ENCODE peak calls at places on chromosomes 4 and X, in eight cellular contexts. X is lower lobe of right lung, L is GM13976, S is fibroblast of mammary gland, J is cardiac muscle cell, R is IMR-90, O is progenitor cell of endocrine pancreas, Y is body of pancreas. K is an unnamed sample.

GRCh38 chr4:5825642-5826041 is 67.2 kb downstream of the CRMP1 start:
- DNase-seq in O (no peak), L (no peak), J (no peak), Y (no peak), R (no peak), S (no peak), X (no peak), K (no peak)

GRCh38 chrX:119954374-119954773 is 10.8 kb upstream of the NKAP start:
- DNase-seq in S (no peak), L (no peak), X (no peak), J (no peak), R (no peak), O (no peak), Y (no peak), K (no peak)

GRCh38 chr4:5804656-5805055 is 88.2 kb downstream of the CRMP1 start:
- DNase-seq in X (no peak), O (no peak), L (no peak), R (no peak), S (no peak), Y (no peak), J (no peak), K (no peak)

GRCh38 chrX:71619193-71619592 is 882 bp upstream of the CXCR3 start:
- DNase-seq in L (peak), J (no peak), O (no peak), R (no peak), Y (no peak), X (no peak), S (no peak), K (peak)

GRCh38 chr4:139704915-139705485 is 39.4 kb downstream of the MGST2 start:
- DNase-seq in X (no peak), S (peak), L (no peak), R (peak), J (no peak), Y (no peak), O (no peak), K (no peak)

GRCh38 chrX:3256868-3257267 is 89.6 kb downstream of the MXRA5 start:
- DNase-seq in J (no peak), Y (no peak), S (no peak), O (no peak), X (no peak), R (no peak), L (no peak), K (no peak)

GRCh38 chr4:79397951-79398350 is 10.1 kb downstream of the GK2 start:
- DNase-seq in X (no peak), S (no peak), Y (no peak), R (no peak), J (no peak), O (no peak), L (no peak), K (no peak)

GRCh38 chr4:121358473-121358872 is 22.3 kb downstream of the QRFPR start:
- DNase-seq in O (no peak), R (peak), Y (no peak), X (no peak), S (peak), L (no peak), J (no peak), K (no peak)

GRCh38 chrX:46710927-46711623 is 47.8 kb downstream of the SLC9A7 start:
- DNase-seq in J (no peak), Y (no peak), L (no peak), O (no peak), R (no peak), X (no peak), S (no peak), K (no peak)

GRCh38 chr4:85005865-85006377 is 39.4 kb upstream of the WDFY3 start:
- DNase-seq in S (peak), X (no peak), L (no peak), R (peak), J (no peak), Y (no peak), O (no peak), K (no peak)

GRCh38 chr4:174521800-174522182 is 497 bp downstream of the HPGD start:
- DNase-seq in O (no peak), R (no peak), L (no peak), X (peak), Y (peak), S (no peak), J (no peak), K (no peak)

GRCh38 chr4:169744601-169745000 is 13.1 kb downstream of the HPF1 start:
- DNase-seq in S (peak), O (no peak), L (no peak), R (no peak), Y (no peak), X (no peak), J (no peak), K (no peak)

GRCh38 chr4:153045111-153045982 is 109.2 kb downstream of the FHDC1 start:
- DNase-seq in X (no peak), O (no peak), R (no peak), S (no peak), J (no peak), L (no peak), Y (no peak), K (no peak)

GRCh38 chr4:78949735-78950134 is 10.5 kb upstream of the PAQR3 start:
- DNase-seq in Y (no peak), L (no peak), R (no peak), S (no peak), O (no peak), J (no peak), X (no peak), K (no peak)

GRCh38 chr4:22090655-22091350 is 142.2 kb upstream of the KCNIP4 start:
- DNase-seq in R (no peak), Y (no peak), O (no peak), L (no peak), X (no peak), S (peak), J (peak), K (no peak)

GRCh38 chrX:46686003-46686645 is 72.8 kb downstream of the SLC9A7 start:
- DNase-seq in Y (peak), R (peak), X (no peak), S (peak), O (no peak), L (peak), J (peak), K (peak)

GRCh38 chr4:13907255-13907751 is 279.8 kb upstream of the BOD1L1 start:
- DNase-seq in L (no peak), X (no peak), O (no peak), S (peak), Y (peak), J (no peak), R (peak), K (no peak)

GRCh38 chr4:128757712-128758111 is 51.8 kb upstream of the JADE1 start:
- DNase-seq in R (peak), X (no peak), J (peak), O (no peak), S (no peak), Y (peak), L (no peak), K (no peak)

GRCh38 chr4:102687373-102687981 is 73.3 kb downstream of the MANBA start:
- DNase-seq in X (no peak), S (peak), L (peak), Y (no peak), R (peak), O (no peak), J (no peak), K (peak)

GRCh38 chrX:103417370-103417769 is 41.0 kb downstream of the BEX3 start:
- DNase-seq in L (no peak), J (no peak), X (no peak), Y (no peak), R (no peak), O (no peak), S (no peak), K (no peak)

GRCh38 chr4:80365928-80366327 is 30.4 kb downstream of the CFAP299 start:
- DNase-seq in O (no peak), L (peak), S (peak), X (peak), Y (peak), R (peak), J (peak), K (peak)

GRCh38 chr4:158996669-158997074 is 106.2 kb upstream of the RAPGEF2 start:
- DNase-seq in O (no peak), J (no peak), X (no peak), L (no peak), R (peak), Y (peak), S (peak), K (no peak)

GRCh38 chrX:71660562-71661416 is 6.6 kb upstream of the LOC101059915 start:
- DNase-seq in R (no peak), Y (no peak), J (no peak), O (no peak), L (no peak), X (no peak), S (no peak), K (no peak)

GRCh38 chr4:52836653-52837052 is 25.5 kb upstream of the RASL11B start:
- DNase-seq in L (no peak), R (no peak), O (no peak), Y (no peak), S (peak), J (no peak), X (no peak), K (no peak)

GRCh38 chr4:145891958-145892357 is 46.7 kb downstream of the ZNF827 start:
- DNase-seq in O (no peak), J (no peak), Y (no peak), X (no peak), R (no peak), L (no peak), S (no peak), K (no peak)
- TF ChIP-seq CTCF in O (peak), J (no peak), Y (no peak), X (no peak), R (no peak), L (no peak), S (no peak), K (peak)

GRCh38 chrX:10636337-10636736 is 16.0 kb upstream of the MID1 start:
- DNase-seq in S (peak), X (no peak), O (no peak), R (peak), J (peak), Y (peak), L (no peak), K (no peak)
- TF ChIP-seq CTCF in S (peak), X (peak), O (peak), R (peak), J (peak), Y (peak), L (no peak), K (peak)

GRCh38 chr4:73855406-73855805 is 2.3 kb downstream of the PF4V1 start:
- DNase-seq in R (no peak), J (no peak), L (no peak), O (no peak), S (no peak), Y (no peak), X (no peak), K (no peak)
- TF ChIP-seq CTCF in R (no peak), J (no peak), L (no peak), O (no peak), S (no peak), Y (no peak), X (no peak), K (no peak)

GRCh38 chr4:154399259-154399974 is 92.2 kb downstream of the DCHS2 start:
- DNase-seq in Y (peak), R (peak), S (peak), O (no peak), J (peak), L (no peak), X (no peak), K (no peak)
- TF ChIP-seq CTCF in Y (peak), R (no peak), S (peak), O (peak), J (peak), L (no peak), X (peak), K (no peak)

GRCh38 chr4:100147684-100148083 is 42.6 kb downstream of the DDIT4L start:
- DNase-seq in S (no peak), O (no peak), X (no peak), L (no peak), R (no peak), Y (no peak), J (no peak), K (no peak)
- TF ChIP-seq CTCF in S (no peak), O (no peak), X (no peak), L (no peak), R (no peak), Y (no peak), J (no peak), K (no peak)

GRCh38 chrX:107629533-107629909 is 1.2 kb downstream of the PRPS1 start:
- DNase-seq in L (no peak), O (no peak), X (no peak), R (peak), J (peak), S (peak), Y (peak), K (no peak)
- TF ChIP-seq CTCF in L (peak), O (no peak), X (no peak), R (peak), J (peak), S (peak), Y (no peak), K (no peak)